ENCODE peak calls at places on chromosome 9, in seven cellular contexts. V is A673, J is A549, Q is fibroblast of lung, T is astrocyte, I is heart left ventricle, M is tibial artery. A is an unnamed sample. For H3K9me3, the result is how much of the 10 kb centered on the place peaks cover.

GRCh38 chr9:76717611-76718010 is 46.6 kb upstream of the PCA3 start:
- DNase-seq in V (no peak), I (no peak), M (no peak), J (no peak), T (peak), Q (peak), A (no peak)

GRCh38 chr9:8880031-8880430 is 1080.5 kb upstream of the DMAC1 start:
- DNase-seq in I (no peak), T (no peak), Q (no peak), J (no peak), V (no peak), M (no peak), A (no peak)

GRCh38 chr9:15349892-15350761 is 43.1 kb upstream of the TTC39B start:
- DNase-seq in V (peak), T (peak), J (peak), M (no peak), I (no peak), Q (peak), A (no peak)

GRCh38 chr9:95131023-95131943 is 186.2 kb downstream of the FANCC start:
- DNase-seq in V (peak), M (peak), I (peak), T (peak), Q (peak), J (peak), A (peak)

GRCh38 chr9:112059145-112059979 is 115.7 kb downstream of the SUSD1 start:
- DNase-seq in T (peak), Q (peak), M (no peak), V (peak), J (peak), I (no peak), A (no peak)

GRCh38 chr9:23567756-23568155 is 258.3 kb downstream of the ELAVL2 start:
- DNase-seq in J (no peak), M (no peak), Q (no peak), T (no peak), V (no peak), I (no peak), A (no peak)

GRCh38 chr9:32554107-32554506 is 1.7 kb upstream of the TOPORS start:
- DNase-seq in Q (no peak), T (no peak), M (no peak), I (no peak), V (peak), J (no peak), A (no peak)

GRCh38 chr9:14723301-14723700 is 768 bp upstream of the CER1 start:
- DNase-seq in Q (no peak), I (no peak), J (no peak), V (no peak), M (no peak), T (no peak), A (no peak)

GRCh38 chr9:115746496-115746895 is 407.1 kb upstream of the PAPPA start:
- DNase-seq in T (peak), J (no peak), M (no peak), V (no peak), I (no peak), Q (peak), A (no peak)

GRCh38 chr9:83066771-83067170 is 3.8 kb upstream of the RASEF start:
- DNase-seq in V (no peak), T (peak), I (no peak), Q (peak), J (no peak), M (no peak), A (no peak)

GRCh38 chr9:125591888-125592287 is 115.1 kb downstream of the MAPKAP1 start:
- DNase-seq in V (no peak), M (no peak), Q (no peak), J (no peak), T (no peak), I (no peak), A (no peak)

GRCh38 chr9:6552738-6553121 is 92.8 kb downstream of the GLDC start:
- DNase-seq in I (no peak), M (no peak), Q (peak), V (no peak), T (peak), J (no peak), A (no peak)

GRCh38 chr9:34430843-34431437 is 27.4 kb downstream of the FAM219A start:
- DNase-seq in Q (peak), T (peak), M (peak), I (peak), J (peak), V (peak), A (no peak)

GRCh38 chr9:92534199-92535159 is 1.3 kb downstream of the ECM2 start:
- DNase-seq in M (no peak), J (no peak), T (no peak), V (peak), I (no peak), Q (no peak), A (no peak)

GRCh38 chr9:115615821-115616665 is 498.1 kb upstream of the TNC start:
- DNase-seq in M (no peak), I (no peak), V (peak), T (peak), Q (peak), J (peak), A (no peak)

GRCh38 chr9:98970532-98971041 is 26.9 kb downstream of the COL15A1 start:
- DNase-seq in I (no peak), V (no peak), J (no peak), T (no peak), M (no peak), Q (no peak), A (no peak)

DNA sequence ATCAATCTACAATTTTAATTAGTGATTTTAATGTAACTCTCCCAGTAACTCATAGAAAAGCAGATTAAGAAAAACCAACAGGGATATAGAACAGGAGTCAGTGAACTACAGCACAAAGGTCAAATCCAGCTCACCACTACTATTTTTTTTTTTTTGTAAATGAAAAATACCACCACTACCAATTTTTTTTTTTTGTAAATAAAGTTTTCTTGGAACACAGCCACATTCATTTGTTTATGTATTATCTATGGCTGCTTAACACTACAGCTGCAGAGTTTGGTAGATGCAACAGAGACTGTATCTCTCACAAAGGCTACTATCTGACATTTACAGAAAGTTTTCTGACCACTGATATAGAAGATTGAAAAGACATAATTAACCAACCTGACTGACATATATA is 11.7 kb downstream of the ZNF510 start:
- DNase-seq in I (no peak), T (no peak), J (no peak), Q (no peak), V (no peak), M (no peak), A (no peak)
- H3K9me3 ChIP-seq in I (under half), T (under half), J (half or more), Q (under half), V (half or more), M (under half), A (half or more)

DNA sequence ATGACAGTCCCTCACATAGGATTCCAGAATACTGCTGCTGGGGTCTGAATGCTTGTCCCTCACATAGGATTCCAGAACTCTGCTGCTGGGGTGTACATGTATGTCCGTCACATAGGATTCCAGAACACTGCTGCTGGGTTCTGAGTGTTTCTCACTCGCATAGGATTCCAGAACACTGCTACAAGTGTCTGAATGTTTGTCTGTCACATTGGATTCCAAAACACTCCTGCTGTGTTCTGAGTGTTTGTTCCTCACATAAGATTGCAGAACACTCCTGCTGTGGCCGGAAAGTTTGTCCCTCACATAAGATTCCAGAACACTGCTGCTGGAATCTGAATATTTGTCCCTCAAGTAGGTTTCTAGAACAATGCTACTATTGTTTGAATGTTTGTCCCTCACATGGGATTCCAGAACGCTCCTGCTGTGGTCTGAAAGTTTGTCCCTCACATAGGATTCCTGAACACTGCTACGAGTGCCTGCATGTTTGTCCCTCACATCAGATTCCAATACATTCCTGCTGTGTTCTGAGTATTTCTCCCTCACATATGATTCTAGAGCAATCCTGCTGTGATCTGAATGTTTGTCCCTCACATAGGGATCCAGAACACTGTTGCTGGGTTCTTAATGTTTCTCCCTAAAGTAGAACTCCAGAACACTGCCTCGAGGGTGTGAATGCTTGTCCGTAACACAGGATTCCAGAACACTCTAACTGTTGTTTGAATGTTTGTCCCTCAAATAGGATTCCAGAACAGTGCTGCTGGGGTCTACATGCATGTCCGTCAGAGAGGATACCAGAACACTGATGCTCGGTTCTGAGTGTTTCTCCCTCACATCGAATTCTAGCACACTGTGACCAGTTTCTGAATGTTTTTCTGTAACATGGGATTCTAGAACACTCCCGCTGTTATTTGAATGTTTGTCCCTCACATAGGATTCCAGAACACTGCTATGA is 200.4 kb downstream of the FOXD4L6 start:
- DNase-seq in V (no peak), T (no peak), Q (no peak), M (no peak), I (no peak), J (no peak), A (no peak)
- H3K9me3 ChIP-seq in V (under half), T (under half), Q (under half), M (half or more), I (under half), J (half or more), A (half or more)

DNA sequence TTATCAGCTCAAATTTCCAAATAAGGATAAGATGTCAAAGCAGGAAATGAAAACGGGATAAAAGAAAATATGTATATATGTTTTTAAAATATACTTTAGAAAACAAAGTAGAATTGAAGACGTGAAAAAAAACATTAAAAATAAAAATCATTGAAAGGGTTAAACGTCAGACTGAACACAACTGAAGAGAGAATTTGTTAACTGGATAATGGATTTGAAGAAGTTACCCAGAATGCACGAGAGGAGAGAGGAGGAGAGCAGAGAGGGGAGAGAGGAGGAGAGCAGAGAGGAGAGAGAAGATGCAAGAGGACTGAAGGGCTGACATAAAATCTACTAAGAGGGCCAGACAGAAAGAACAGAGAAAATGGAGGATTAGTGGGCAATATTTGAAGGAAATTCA is 88.0 kb downstream of the CDKN2A start:
- DNase-seq in M (no peak), Q (no peak), I (no peak), T (no peak), V (no peak), J (no peak), A (no peak)
- H3K9me3 ChIP-seq in M (under half), Q (under half), I (under half), T (under half), V (under half), J (under half), A (under half)

DNA sequence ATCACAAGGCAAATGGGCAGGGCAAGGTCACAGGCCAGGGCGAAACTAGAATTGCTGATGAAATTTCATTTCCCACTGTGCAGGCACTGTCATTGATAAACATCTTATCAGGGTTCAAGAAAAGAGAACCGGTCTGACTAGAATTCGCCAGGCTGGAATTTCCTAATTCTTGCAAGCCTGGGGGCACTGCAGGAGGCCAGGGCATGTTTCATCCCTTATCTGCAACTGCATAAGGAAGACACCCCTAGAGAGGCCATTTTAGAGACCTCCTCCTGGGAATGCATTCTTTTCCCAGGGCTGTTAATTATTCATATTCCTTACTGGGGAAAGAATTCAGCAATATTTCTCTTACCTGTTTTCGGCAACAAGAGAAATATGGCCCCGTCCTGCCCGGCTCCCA is 266.2 kb upstream of the CYLC2 start:
- DNase-seq in M (no peak), Q (no peak), V (no peak), J (no peak), T (no peak), I (no peak), A (no peak)
- H3K9me3 ChIP-seq in M (under half), Q (under half), V (under half), J (under half), T (under half), I (under half), A (under half)

GRCh38 chr9:137355445-137356365 is 53.6 kb upstream of the NRARP start:
- DNase-seq in M (no peak), Q (peak), I (no peak), T (peak), V (no peak), J (no peak), A (no peak)

GRCh38 chr9:137359850-137360249 is 57.8 kb upstream of the NRARP start:
- DNase-seq in V (no peak), T (no peak), Q (no peak), J (no peak), M (no peak), I (no peak), A (no peak)

GRCh38 chr9:137354845-137355420 is 52.9 kb upstream of the NRARP start:
- DNase-seq in I (no peak), J (no peak), T (no peak), V (no peak), M (no peak), Q (no peak), A (no peak)

GRCh38 chr9:137357166-137357565 is 55.1 kb upstream of the NRARP start:
- DNase-seq in M (no peak), T (no peak), J (no peak), Q (no peak), I (no peak), V (no peak), A (no peak)

GRCh38 chr9:137358126-137358525 is 56.1 kb upstream of the NRARP start:
- DNase-seq in J (no peak), V (no peak), M (no peak), T (no peak), Q (no peak), I (no peak), A (no peak)
- H3K9me3 ChIP-seq in J (under half), V (under half), M (under half), T (under half), Q (under half), I (under half), A (under half)

GRCh38 chr9:117691367-117691766 is 12.8 kb upstream of the TLR4 start:
- DNase-seq in T (no peak), V (no peak), M (no peak), J (no peak), I (no peak), Q (no peak), A (no peak)

GRCh38 chr9:117696141-117696540 is 8.1 kb upstream of the TLR4 start:
- DNase-seq in Q (no peak), M (no peak), J (no peak), V (no peak), I (no peak), T (no peak), A (no peak)

GRCh38 chr9:117697046-117697445 is 7.2 kb upstream of the TLR4 start:
- DNase-seq in M (no peak), V (no peak), T (no peak), I (no peak), Q (no peak), J (no peak), A (no peak)
- H3K9me3 ChIP-seq in M (under half), V (under half), T (under half), I (under half), Q (under half), J (under half), A (under half)

GRCh38 chr9:13322828-13323550 is 43.5 kb upstream of the MPDZ start:
- DNase-seq in V (no peak), T (no peak), I (no peak), Q (no peak), M (no peak), J (no peak), A (no peak)

GRCh38 chr9:13330396-13331004 is 51.0 kb upstream of the MPDZ start:
- DNase-seq in M (peak), T (no peak), Q (peak), V (no peak), J (no peak), I (peak), A (no peak)

GRCh38 chr9:13324988-13325387 is 45.5 kb upstream of the MPDZ start:
- DNase-seq in J (no peak), V (no peak), I (no peak), Q (peak), T (peak), M (no peak), A (no peak)
- H3K9me3 ChIP-seq in J (under half), V (under half), I (under half), Q (under half), T (under half), M (under half), A (under half)